ENCODE peak calls at places on chromosomes 6 and 20, in eight cellular contexts. Y is iris pigment epithelial cell; V is stimulated activated CD8-positive, alpha-beta memory T cell treated with anti-CD3 and anti-CD28 coated beads, Interleukin-7, amount 100 ng/mL, for 48 hours; S is HS-5; B is left lung; C is breast epithelium; H is AG09319; T is psoas muscle. L is an unnamed sample.

GRCh38 chr6:66508433-66508832 is 801.4 kb upstream of the EYS start:
- DNase-seq in S (peak; percentile 50), B (no peak), V (no peak), H (no peak), T (no peak), C (no peak), Y (peak; percentile 72), L (no peak)

GRCh38 chr20:59932616-59933295 is 681 bp downstream of the SYCP2 start:
- DNase-seq in B (peak; percentile 82), Y (no peak), T (peak; percentile 17), C (no peak), S (no peak), V (no peak), H (no peak), L (peak; percentile 74)

GRCh38 chr20:58690851-58691250 is 1.7 kb upstream of the NPEPL1 start:
- DNase-seq in C (no peak), S (no peak), B (no peak), T (no peak), V (no peak), Y (peak; percentile 64), H (no peak), L (peak; percentile 36)

GRCh38 chr6:141675957-141676356 is 456.8 kb upstream of the GJE1 start:
- DNase-seq in C (no peak), S (peak; percentile 6), T (no peak), Y (peak; percentile 44), B (no peak), V (no peak), H (no peak), L (no peak)

GRCh38 chr20:13008761-13009681 is at the start of gene SPTLC3:
- DNase-seq in Y (no peak), B (no peak), H (no peak), C (peak; percentile 55), T (peak; percentile 16), V (no peak), S (no peak), L (peak; percentile 57)

GRCh38 chr6:165913676-165914570 is 250.9 kb upstream of the PDE10A start:
- DNase-seq in V (no peak), S (no peak), T (no peak), Y (no peak), C (no peak), H (no peak), B (no peak), L (no peak)

GRCh38 chr20:17439897-17440296 is 91.3 kb downstream of the BFSP1 start:
- DNase-seq in V (no peak), S (no peak), C (no peak), H (no peak), B (no peak), T (no peak), Y (no peak), L (no peak)

GRCh38 chr6:36735110-36735971 is 37.7 kb downstream of the RAB44 start:
- DNase-seq in T (peak; percentile 85), H (peak; percentile 80), S (no peak), C (no peak), V (peak; percentile 15), B (no peak), Y (peak; percentile 97), L (peak; percentile 93)

GRCh38 chr6:144062757-144063156 is 32.6 kb downstream of the SF3B5 start:
- DNase-seq in B (no peak), V (no peak), S (no peak), Y (no peak), C (no peak), H (no peak), T (no peak), L (no peak)

GRCh38 chr20:34365765-34366213 is 2.7 kb downstream of the ITCH start:
- DNase-seq in T (no peak), S (no peak), B (no peak), C (no peak), Y (no peak), H (no peak), V (peak; percentile 32), L (no peak)

GRCh38 chr6:75546401-75546800 is 52.8 kb upstream of the FILIP1 start:
- DNase-seq in S (peak; percentile 13), T (no peak), Y (peak; percentile 44), V (no peak), H (no peak), B (no peak), C (no peak), L (no peak)

GRCh38 chr20:36310215-36310981 is 4.3 kb downstream of the DLGAP4 start:
- DNase-seq in B (no peak), V (no peak), T (no peak), Y (no peak), H (no peak), C (no peak), S (no peak), L (peak; percentile 22)

GRCh38 chr6:2477723-2478122 is 232.3 kb upstream of the GMDS start:
- DNase-seq in S (no peak), C (no peak), B (no peak), Y (no peak), V (no peak), T (no peak), H (no peak), L (no peak)

GRCh38 chr20:25259788-25260254 is 11.9 kb downstream of the PYGB start:
- DNase-seq in Y (no peak), S (no peak), V (no peak), B (no peak), C (no peak), H (no peak), T (no peak), L (no peak)

GRCh38 chr6:13614126-13614925 is 809 bp upstream of the NOL7 start:
- DNase-seq in C (peak; percentile 60), V (no peak), B (peak; percentile 84), Y (peak; percentile 43), S (peak; percentile 18), T (peak; percentile 58), H (no peak), L (peak; percentile 86)

GRCh38 chr6:43428112-43428570 is 800 bp downstream of the ABCC10 start:
- DNase-seq in H (no peak), S (no peak), B (no peak), V (no peak), Y (no peak), T (no peak), C (no peak), L (no peak)

GRCh38 chr6:29956518-29956917 is 14.2 kb downstream of the HLA-A start:
- DNase-seq in H (no peak), V (no peak), S (no peak), B (no peak), T (no peak), Y (no peak), C (no peak), L (no peak)

GRCh38 chr6:116286773-116287358 is 7.1 kb upstream of the TSPYL1 start:
- DNase-seq in T (no peak), H (no peak), Y (no peak), C (no peak), B (no peak), S (peak; percentile 40), V (no peak), L (no peak)

GRCh38 chr6:110255356-110255755 is 75.1 kb downstream of the CDC40 start:
- DNase-seq in T (no peak), V (no peak), H (no peak), S (no peak), C (no peak), Y (peak; percentile 41), B (no peak), L (no peak)

GRCh38 chr20:11229772-11230171 is 556.0 kb upstream of the JAG1 start:
- DNase-seq in V (no peak), T (peak; percentile 30), B (no peak), Y (peak; percentile 96), S (peak; percentile 91), C (no peak), H (peak; percentile 77), L (peak; percentile 81)

GRCh38 chr6:83708970-83709747 is at the start of gene SNAP91:
- DNase-seq in Y (peak; percentile 5), B (no peak), H (no peak), S (peak; percentile 9), C (no peak), T (peak; percentile 23), V (no peak), L (peak; percentile 82)

GRCh38 chr6:20207096-20207454 is 5.2 kb downstream of the MBOAT1 start:
- DNase-seq in V (no peak), Y (no peak), C (no peak), B (no peak), H (no peak), T (no peak), S (no peak), L (no peak)

GRCh38 chr6:154928325-154928922 is 66.7 kb upstream of the TIAM2 start:
- DNase-seq in H (peak; percentile 40), Y (peak; percentile 64), B (no peak), S (peak; percentile 39), T (no peak), C (no peak), V (peak; percentile 28), L (no peak)

GRCh38 chr6:157761331-157761921 is 61.6 kb upstream of the SNX9 start:
- DNase-seq in T (no peak), V (no peak), H (no peak), B (no peak), C (no peak), Y (peak; percentile 92), S (no peak), L (no peak)

GRCh38 chr6:104566411-104566810 is 293.3 kb downstream of the HACE1 start:
- DNase-seq in V (no peak), B (no peak), Y (peak; percentile 68), S (peak; percentile 16), T (no peak), C (no peak), H (no peak), L (no peak)

GRCh38 chr6:17448165-17448564 is 54.8 kb downstream of the CAP2 start:
- DNase-seq in S (no peak), C (no peak), H (no peak), B (no peak), V (no peak), T (no peak), Y (peak; percentile 79), L (no peak)

GRCh38 chr6:163768905-163769304 is 354.4 kb downstream of the QKI start:
- DNase-seq in Y (no peak), B (no peak), H (no peak), C (no peak), T (no peak), V (no peak), S (no peak), L (no peak)

GRCh38 chr6:87029711-87030314 is 65.1 kb downstream of the CGA start:
- DNase-seq in B (no peak), H (peak; percentile 11), T (no peak), S (peak; percentile 11), V (no peak), Y (peak; percentile 78), C (no peak), L (no peak)

GRCh38 chr6:136146130-136146529 is 104.0 kb downstream of the MTFR2 start:
- DNase-seq in V (no peak), B (no peak), C (no peak), T (no peak), Y (peak; percentile 59), H (no peak), S (no peak), L (no peak)

GRCh38 chr6:51535327-51535726 is 552.1 kb downstream of the PKHD1 start:
- DNase-seq in S (no peak), Y (no peak), T (no peak), B (no peak), V (no peak), H (no peak), C (no peak), L (no peak)

GRCh38 chr6:111844921-111845320 is 28.3 kb downstream of the FYN start:
- DNase-seq in S (no peak), C (no peak), T (no peak), H (no peak), V (no peak), Y (peak; percentile 39), B (no peak), L (no peak)

GRCh38 chr20:13819885-13820645 is 35.2 kb downstream of the NDUFAF5 start:
- DNase-seq in Y (peak; percentile 55), B (no peak), H (no peak), C (no peak), V (no peak), S (peak; percentile 30), T (peak; percentile 28), L (peak; percentile 65)

GRCh38 chr20:8215516-8215915 is 83.5 kb downstream of the PLCB1 start:
- DNase-seq in S (no peak), Y (peak; percentile 90), H (no peak), V (no peak), B (no peak), T (no peak), C (no peak), L (no peak)

GRCh38 chr6:153013438-153013837 is 10.9 kb upstream of the MTRF1L start:
- DNase-seq in B (no peak), Y (no peak), T (no peak), S (no peak), H (no peak), V (no peak), C (no peak), L (no peak)